ENCODE peak calls at places on chromosomes 13 and 19, in five cellular contexts. Q is fibroblast of pulmonary artery, G is neural progenitor cell, M is heart left ventricle, S is ovary. Z is an unnamed sample.

GRCh38 chr19:16355293-16356043 is 30.8 kb downstream of the KLF2 start:
- DNase-seq in Q (peak), G (no peak), M (peak), S (peak), Z (no peak)

GRCh38 chr19:10295305-10295846 is 5.6 kb downstream of the ICAM5 start:
- DNase-seq in Q (no peak), G (peak), M (no peak), S (no peak), Z (peak)

GRCh38 chr19:19514881-19515763 is at the start of gene TSSK6:
- DNase-seq in Q (no peak), G (no peak), M (no peak), S (peak), Z (no peak)

GRCh38 chr13:38620876-38621275 is 66.0 kb upstream of the FREM2 start:
- DNase-seq in Q (no peak), G (no peak), M (no peak), S (no peak), Z (no peak)

GRCh38 chr19:29650988-29651387 is 14.3 kb upstream of the PLEKHF1 start:
- DNase-seq in Q (no peak), G (no peak), M (no peak), S (no peak), Z (no peak)

GRCh38 chr13:24076636-24077035 is 83.9 kb upstream of the SPATA13 start:
- DNase-seq in Q (no peak), G (no peak), M (no peak), S (no peak), Z (no peak)

GRCh38 chr13:75725784-75726183 is 89.7 kb downstream of the LMO7 start:
- DNase-seq in Q (no peak), G (no peak), M (no peak), S (no peak), Z (no peak)

GRCh38 chr19:36160821-36161596 is 8.8 kb upstream of the COX7A1 start:
- DNase-seq in Q (no peak), G (no peak), M (no peak), S (no peak), Z (no peak)

GRCh38 chr19:36051236-36051635 is 2.8 kb downstream of the THAP8 start:
- DNase-seq in Q (no peak), G (peak), M (no peak), S (no peak), Z (no peak)

GRCh38 chr13:112343591-112343990 is 32.6 kb upstream of the SPACA7 start:
- DNase-seq in Q (no peak), G (no peak), M (no peak), S (no peak), Z (no peak)

GRCh38 chr13:80141114-80141849 is 199.6 kb downstream of the SPRY2 start:
- DNase-seq in Q (peak), G (peak), M (peak), S (peak), Z (no peak)

GRCh38 chr13:97279079-97279411 is 56.9 kb downstream of the MBNL2 start:
- DNase-seq in Q (no peak), G (no peak), M (no peak), S (no peak), Z (no peak)

GRCh38 chr13:30705672-30706071 is 29.7 kb upstream of the ALOX5AP start:
- DNase-seq in Q (no peak), G (no peak), M (no peak), S (no peak), Z (no peak)

GRCh38 chr13:76759877-76760276 is 126.3 kb downstream of the KCTD12 start:
- DNase-seq in Q (peak), G (no peak), M (no peak), S (no peak), Z (no peak)

GRCh38 chr13:51618626-51619025 is 34.4 kb downstream of the WDFY2 start:
- DNase-seq in Q (peak), G (no peak), M (no peak), S (no peak), Z (no peak)

GRCh38 chr19:4051175-4052101 is 15.3 kb downstream of the ZBTB7A start:
- DNase-seq in Q (no peak), G (no peak), M (no peak), S (no peak), Z (no peak)

GRCh38 chr13:48976677-48977625 is 1.2 kb downstream of the FNDC3A start:
- DNase-seq in Q (peak), G (no peak), M (no peak), S (no peak), Z (no peak)

GRCh38 chr19:38478273-38478971 is 44.9 kb downstream of the RYR1 start:
- DNase-seq in Q (peak), G (peak), M (no peak), S (no peak), Z (no peak)

GRCh38 chr13:111853766-111854165 is 213.2 kb upstream of the SOX1 start:
- DNase-seq in Q (no peak), G (no peak), M (no peak), S (no peak), Z (no peak)

GRCh38 chr19:10379880-10380310 is 477 bp downstream of the TYK2 start:
- DNase-seq in Q (no peak), G (no peak), M (no peak), S (no peak), Z (no peak)

GRCh38 chr13:45683701-45684100 is 18.4 kb upstream of the CBY2 start:
- DNase-seq in Q (no peak), G (peak), M (no peak), S (no peak), Z (no peak)
- TF ChIP-seq CTCF in Q (peak), G (peak), M (no peak), S (no peak), Z (no peak)

GRCh38 chr13:26253262-26253786 is 605 bp upstream of the CDK8 start:
- DNase-seq in Q (no peak), G (no peak), M (no peak), S (no peak), Z (no peak)

GRCh38 chr13:26257049-26257448 is 3.1 kb downstream of the CDK8 start:
- DNase-seq in Q (no peak), G (no peak), M (no peak), S (no peak), Z (no peak)

GRCh38 chr13:26253787-26254582 is at the start of gene CDK8:
- DNase-seq in Q (peak), G (peak), M (peak), S (peak), Z (peak)

GRCh38 chr13:26254583-26255102 is 714 bp downstream of the CDK8 start:
- DNase-seq in Q (peak), G (peak), M (peak), S (peak), Z (peak)

GRCh38 chr13:26255717-26256277 is 1.9 kb downstream of the CDK8 start:
- DNase-seq in Q (peak), G (no peak), M (no peak), S (no peak), Z (no peak)
- TF ChIP-seq CTCF in Q (peak), G (peak), M (peak), S (no peak), Z (peak)

DNA sequence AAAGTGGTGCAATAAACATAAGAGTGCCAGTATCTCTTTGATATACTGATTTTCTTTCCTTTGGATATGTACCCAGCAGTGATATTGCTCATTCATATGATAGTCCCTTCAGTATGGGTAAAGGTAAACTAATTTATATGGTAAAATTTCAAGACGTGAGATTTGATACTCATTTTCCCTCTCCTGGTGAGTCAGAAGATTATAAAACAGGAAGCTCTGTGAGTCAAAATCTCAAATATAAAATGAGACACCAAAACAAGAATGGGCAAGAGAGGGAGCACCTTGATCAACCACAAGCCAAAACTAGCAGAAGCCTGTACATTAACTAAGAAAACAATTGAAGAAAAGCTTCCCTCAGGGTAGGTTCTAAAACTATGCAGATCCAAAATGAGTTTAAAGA is 216.3 kb downstream of the SLITRK6 start:
- DNase-seq in Q (no peak), G (no peak), M (no peak), S (no peak), Z (no peak)
- TF ChIP-seq CTCF in Q (no peak), G (no peak), M (no peak), S (no peak), Z (no peak)

GRCh38 chr13:26658491-26658890 is 101.0 kb downstream of the WASF3 start:
- DNase-seq in Q (no peak), G (peak), M (no peak), S (peak), Z (no peak)

GRCh38 chr13:26653842-26654241 is 96.4 kb downstream of the WASF3 start:
- DNase-seq in Q (no peak), G (no peak), M (no peak), S (no peak), Z (no peak)

GRCh38 chr13:26658972-26659371 is 101.5 kb downstream of the WASF3 start:
- DNase-seq in Q (no peak), G (no peak), M (no peak), S (no peak), Z (no peak)

GRCh38 chr13:26660185-26660584 is 100.4 kb downstream of the GPR12 start:
- DNase-seq in Q (no peak), G (no peak), M (no peak), S (no peak), Z (no peak)

DNA sequence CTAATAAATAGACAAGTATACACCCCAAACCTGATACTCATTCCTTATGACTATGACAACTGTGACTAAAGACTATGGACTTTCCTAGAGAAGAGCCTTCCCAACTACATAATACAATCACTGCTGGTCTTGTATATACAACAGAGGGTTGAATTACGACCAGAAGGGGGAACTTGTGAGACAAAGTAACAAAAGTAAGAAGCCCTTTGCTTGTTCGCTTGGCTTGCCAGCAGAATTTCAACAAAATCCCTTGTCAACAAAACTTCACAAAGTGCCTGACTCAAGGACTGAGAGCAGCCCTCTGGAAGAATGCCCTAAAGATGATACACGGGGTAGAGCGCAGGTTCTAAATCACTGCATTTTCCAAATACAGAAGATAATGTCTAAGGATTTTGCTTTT is 99.4 kb downstream of the WASF3 start:
- DNase-seq in Q (peak), G (peak), M (no peak), S (no peak), Z (no peak)
- TF ChIP-seq CTCF in Q (peak), G (peak), M (peak), S (no peak), Z (no peak)

GRCh38 chr19:46186717-46187101 is 38.7 kb downstream of the IGFL2 start:
- DNase-seq in Q (no peak), G (no peak), M (no peak), S (no peak), Z (no peak)

GRCh38 chr19:46182476-46182875 is 34.4 kb downstream of the IGFL2 start:
- DNase-seq in Q (no peak), G (no peak), M (no peak), S (no peak), Z (no peak)

GRCh38 chr19:46190489-46190888 is 39.1 kb upstream of the IGFL1 start:
- DNase-seq in Q (no peak), G (no peak), M (no peak), S (no peak), Z (no peak)

GRCh38 chr19:46189971-46190335 is 39.6 kb upstream of the IGFL1 start:
- DNase-seq in Q (no peak), G (no peak), M (no peak), S (no peak), Z (no peak)

GRCh38 chr19:46186101-46186716 is 38.2 kb downstream of the IGFL2 start:
- DNase-seq in Q (no peak), G (no peak), M (no peak), S (no peak), Z (no peak)
- TF ChIP-seq CTCF in Q (no peak), G (no peak), M (no peak), S (no peak), Z (no peak)

DNA sequence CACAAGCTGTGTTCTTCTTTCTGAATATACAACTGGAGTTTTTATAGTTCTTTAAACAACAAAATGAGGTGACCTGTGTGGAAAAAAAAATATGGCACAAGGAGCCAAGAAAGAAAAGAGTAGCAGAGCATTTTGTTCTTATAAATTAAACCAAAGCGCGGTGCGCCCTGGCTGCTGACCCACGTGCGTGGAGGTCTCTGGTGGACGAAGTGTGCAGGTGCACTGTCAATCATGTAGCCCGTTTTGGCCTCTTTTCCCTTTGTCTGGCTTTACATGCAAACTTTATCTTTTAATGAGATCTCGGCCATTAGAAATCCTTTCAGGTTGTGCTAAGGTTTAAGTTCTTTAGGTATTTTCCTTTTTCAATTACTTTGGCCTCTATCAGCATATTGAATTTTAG is 443.8 kb upstream of the SLC10A2 start:
- DNase-seq in Q (no peak), G (peak), M (no peak), S (no peak), Z (no peak)
- TF ChIP-seq CTCF in Q (no peak), G (peak), M (no peak), S (no peak), Z (no peak)

GRCh38 chr13:42363941-42364612 is 92.1 kb downstream of the AKAP11 start:
- DNase-seq in Q (peak), G (no peak), M (no peak), S (no peak), Z (no peak)
- TF ChIP-seq CTCF in Q (no peak), G (no peak), M (no peak), S (no peak), Z (no peak)

GRCh38 chr19:2734589-2735288 is 5.1 kb downstream of the SLC39A3 start:
- DNase-seq in Q (no peak), G (no peak), M (no peak), S (no peak), Z (no peak)
- TF ChIP-seq CTCF in Q (no peak), G (no peak), M (no peak), S (no peak), Z (no peak)

Z was measured in GM10248.